ENCODE peak calls at places on chromosomes 1 and 21, in seven cellular contexts. One of them, this sample, is unnamed.

GRCh38 chr1:194908643-194909042 is 1699.6 kb downstream of the KCNT2 start:
- DNase-seq in GM12878: no peak
- DNase-seq in A549: no peak
- DNase-seq in HepG2: no peak
- DNase-seq in HCT116: no peak
- DNase-seq in K562: no peak
- DNase-seq in SK-N-SH: no peak
- DNase-seq in this sample: no peak

GRCh38 chr1:22494943-22495579 is 43.4 kb downstream of the ZBTB40 start:
- DNase-seq in A549: no peak
- DNase-seq in K562: no peak
- DNase-seq in SK-N-SH: no peak
- DNase-seq in GM12878: no peak
- DNase-seq in HCT116: no peak
- DNase-seq in HepG2: no peak
- DNase-seq in this sample: no peak

GRCh38 chr1:60213253-60213652 is 139.7 kb upstream of the C1orf87 start:
- DNase-seq in HepG2: no peak
- DNase-seq in GM12878: no peak
- DNase-seq in HCT116: no peak
- DNase-seq in SK-N-SH: no peak
- DNase-seq in K562: no peak
- DNase-seq in A549: no peak
- DNase-seq in this sample: peak

GRCh38 chr1:15620155-15620545 is 2.9 kb downstream of the DDI2 start:
- DNase-seq in K562: peak
- DNase-seq in A549: peak
- DNase-seq in SK-N-SH: no peak
- DNase-seq in HepG2: no peak
- DNase-seq in HCT116: no peak
- DNase-seq in GM12878: no peak
- DNase-seq in this sample: no peak

GRCh38 chr1:241163363-241163762 is 193.6 kb downstream of the RGS7 start:
- DNase-seq in SK-N-SH: no peak
- DNase-seq in A549: no peak
- DNase-seq in HCT116: no peak
- DNase-seq in HepG2: no peak
- DNase-seq in K562: no peak
- DNase-seq in GM12878: no peak
- DNase-seq in this sample: peak

GRCh38 chr1:33986389-33987095 is 122.7 kb downstream of the HMGB4 start:
- DNase-seq in SK-N-SH: no peak
- DNase-seq in GM12878: no peak
- DNase-seq in HepG2: no peak
- DNase-seq in K562: no peak
- DNase-seq in HCT116: no peak
- DNase-seq in A549: no peak
- DNase-seq in this sample: no peak

GRCh38 chr1:164058192-164058591 is 500.8 kb upstream of the PBX1 start:
- DNase-seq in HepG2: no peak
- DNase-seq in HCT116: no peak
- DNase-seq in K562: no peak
- DNase-seq in SK-N-SH: no peak
- DNase-seq in A549: peak
- DNase-seq in GM12878: no peak
- DNase-seq in this sample: no peak

GRCh38 chr1:86640161-86640560 is 64.2 kb upstream of the SH3GLB1 start:
- DNase-seq in SK-N-SH: no peak
- DNase-seq in GM12878: no peak
- DNase-seq in HepG2: no peak
- DNase-seq in K562: no peak
- DNase-seq in A549: no peak
- DNase-seq in HCT116: no peak
- DNase-seq in this sample: no peak

GRCh38 chr1:212211371-212211770 is 73.8 kb upstream of the PPP2R5A start:
- DNase-seq in HCT116: no peak
- DNase-seq in GM12878: no peak
- DNase-seq in HepG2: no peak
- DNase-seq in SK-N-SH: no peak
- DNase-seq in A549: no peak
- DNase-seq in K562: no peak
- DNase-seq in this sample: no peak

GRCh38 chr1:11984121-11984520 is 3.9 kb downstream of the MFN2 start:
- DNase-seq in A549: no peak
- DNase-seq in K562: no peak
- DNase-seq in GM12878: no peak
- DNase-seq in HepG2: no peak
- DNase-seq in HCT116: no peak
- DNase-seq in SK-N-SH: no peak
- DNase-seq in this sample: no peak

GRCh38 chr1:184567648-184568047 is 180.8 kb downstream of the C1orf21 start:
- DNase-seq in K562: no peak
- DNase-seq in SK-N-SH: no peak
- DNase-seq in A549: no peak
- DNase-seq in HepG2: no peak
- DNase-seq in HCT116: no peak
- DNase-seq in GM12878: no peak
- DNase-seq in this sample: no peak

GRCh38 chr21:31418355-31419001 is 74.4 kb upstream of the TIAM1 start:
- DNase-seq in HepG2: no peak
- DNase-seq in A549: no peak
- DNase-seq in K562: no peak
- DNase-seq in GM12878: no peak
- DNase-seq in SK-N-SH: no peak
- DNase-seq in HCT116: no peak
- DNase-seq in this sample: no peak

GRCh38 chr1:183578846-183579245 is 11.4 kb downstream of the NCF2 start:
- DNase-seq in K562: no peak
- DNase-seq in A549: no peak
- DNase-seq in HepG2: no peak
- DNase-seq in HCT116: no peak
- DNase-seq in SK-N-SH: no peak
- DNase-seq in GM12878: no peak
- DNase-seq in this sample: no peak

GRCh38 chr1:2391034-2391384 is 345 bp downstream of the MORN1 start:
- DNase-seq in SK-N-SH: peak
- DNase-seq in HCT116: no peak
- DNase-seq in GM12878: no peak
- DNase-seq in K562: peak
- DNase-seq in HepG2: no peak
- DNase-seq in A549: no peak
- DNase-seq in this sample: peak

GRCh38 chr1:155940531-155940992 is 876 bp upstream of the RXFP4 start:
- DNase-seq in SK-N-SH: peak
- DNase-seq in GM12878: no peak
- DNase-seq in K562: no peak
- DNase-seq in HepG2: peak
- DNase-seq in A549: peak
- DNase-seq in HCT116: no peak
- DNase-seq in this sample: no peak

GRCh38 chr1:157203166-157203565 is 65.0 kb upstream of the ETV3 start:
- DNase-seq in K562: no peak
- DNase-seq in GM12878: no peak
- DNase-seq in A549: no peak
- DNase-seq in SK-N-SH: no peak
- DNase-seq in HepG2: peak
- DNase-seq in HCT116: no peak
- DNase-seq in this sample: no peak

GRCh38 chr1:42189931-42190853 is 25.6 kb upstream of the GUCA2A start:
- DNase-seq in A549: no peak
- DNase-seq in GM12878: no peak
- DNase-seq in HCT116: no peak
- DNase-seq in K562: no peak
- DNase-seq in SK-N-SH: no peak
- DNase-seq in HepG2: no peak
- DNase-seq in this sample: no peak

GRCh38 chr21:44931137-44931500 is 8.7 kb upstream of the SLX9 start:
- DNase-seq in K562: no peak
- DNase-seq in GM12878: no peak
- DNase-seq in A549: no peak
- DNase-seq in SK-N-SH: peak
- DNase-seq in HCT116: no peak
- DNase-seq in HepG2: no peak
- DNase-seq in this sample: peak

GRCh38 chr21:35043549-35043948 is 5.6 kb downstream of the RUNX1 start:
- DNase-seq in A549: no peak
- DNase-seq in SK-N-SH: no peak
- DNase-seq in HCT116: no peak
- DNase-seq in HepG2: no peak
- DNase-seq in GM12878: no peak
- DNase-seq in K562: no peak
- DNase-seq in this sample: no peak

GRCh38 chr1:204443871-204444581 is 32.4 kb upstream of the PPP1R15B start:
- DNase-seq in A549: no peak
- DNase-seq in HepG2: no peak
- DNase-seq in GM12878: no peak
- DNase-seq in SK-N-SH: no peak
- DNase-seq in HCT116: no peak
- DNase-seq in K562: peak
- DNase-seq in this sample: no peak

GRCh38 chr1:5597991-5598823 is 394.0 kb downstream of the NPHP4 start:
- DNase-seq in SK-N-SH: peak
- DNase-seq in GM12878: no peak
- DNase-seq in HCT116: no peak
- DNase-seq in HepG2: peak
- DNase-seq in A549: peak
- DNase-seq in K562: no peak
- DNase-seq in this sample: no peak

GRCh38 chr1:17676387-17677060 is 78.6 kb upstream of the ACTL8 start:
- DNase-seq in K562: no peak
- DNase-seq in SK-N-SH: no peak
- DNase-seq in GM12878: no peak
- DNase-seq in HepG2: no peak
- DNase-seq in HCT116: no peak
- DNase-seq in A549: no peak
- DNase-seq in this sample: no peak

GRCh38 chr21:46003575-46004007 is 22.0 kb downstream of the COL6A1 start:
- DNase-seq in GM12878: no peak
- DNase-seq in HepG2: no peak
- DNase-seq in HCT116: no peak
- DNase-seq in A549: no peak
- DNase-seq in SK-N-SH: no peak
- DNase-seq in K562: no peak
- DNase-seq in this sample: no peak
- TF ChIP-seq REST in GM12878: no peak
- TF ChIP-seq REST in HepG2: no peak
- TF ChIP-seq REST in HCT116: no peak
- TF ChIP-seq REST in A549: no peak
- TF ChIP-seq REST in SK-N-SH: no peak
- TF ChIP-seq REST in K562: no peak
- TF ChIP-seq REST in this sample: no peak

GRCh38 chr21:37863842-37864241 is 52.4 kb downstream of the KCNJ6 start:
- DNase-seq in A549: no peak
- DNase-seq in HepG2: no peak
- DNase-seq in GM12878: no peak
- DNase-seq in SK-N-SH: no peak
- DNase-seq in HCT116: no peak
- DNase-seq in K562: peak
- DNase-seq in this sample: no peak
- TF ChIP-seq REST in A549: no peak
- TF ChIP-seq REST in HepG2: no peak
- TF ChIP-seq REST in GM12878: no peak
- TF ChIP-seq REST in SK-N-SH: no peak
- TF ChIP-seq REST in HCT116: no peak
- TF ChIP-seq REST in K562: no peak
- TF ChIP-seq REST in this sample: no peak

DNA sequence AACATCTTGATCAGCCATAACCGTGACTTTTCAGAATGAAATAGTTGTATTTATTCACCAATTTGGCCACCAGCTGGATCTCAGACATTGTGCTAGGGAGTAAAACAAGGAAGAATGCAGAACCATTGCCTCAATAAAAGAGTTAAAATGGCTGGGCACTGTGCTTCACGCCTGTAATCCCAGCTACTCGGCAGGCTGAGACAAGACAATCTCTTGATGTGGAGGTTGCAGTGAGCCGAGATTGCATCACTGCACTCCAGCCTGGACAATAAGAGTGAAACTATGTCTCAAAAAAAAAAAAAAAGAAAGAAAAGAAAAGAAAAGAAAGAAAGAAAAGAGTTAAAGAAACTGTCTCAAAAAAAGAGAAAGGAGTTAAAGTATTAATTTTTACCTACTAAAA is 199.5 kb downstream of the TPR start:
- DNase-seq in GM12878: no peak
- DNase-seq in SK-N-SH: no peak
- DNase-seq in K562: no peak
- DNase-seq in HepG2: no peak
- DNase-seq in HCT116: no peak
- DNase-seq in A549: no peak
- DNase-seq in this sample: no peak
- TF ChIP-seq REST in GM12878: no peak
- TF ChIP-seq REST in SK-N-SH: no peak
- TF ChIP-seq REST in K562: no peak
- TF ChIP-seq REST in HepG2: no peak
- TF ChIP-seq REST in HCT116: no peak
- TF ChIP-seq REST in A549: no peak
- TF ChIP-seq REST in this sample: no peak

GRCh38 chr21:43855955-43856354 is 9.1 kb upstream of the AGPAT3 start:
- DNase-seq in A549: no peak
- DNase-seq in GM12878: no peak
- DNase-seq in HepG2: no peak
- DNase-seq in SK-N-SH: no peak
- DNase-seq in HCT116: no peak
- DNase-seq in K562: no peak
- DNase-seq in this sample: no peak

GRCh38 chr21:43864313-43864805 is 664 bp upstream of the AGPAT3 start:
- DNase-seq in HCT116: peak
- DNase-seq in K562: peak
- DNase-seq in SK-N-SH: peak
- DNase-seq in HepG2: no peak
- DNase-seq in A549: peak
- DNase-seq in GM12878: no peak
- DNase-seq in this sample: peak

GRCh38 chr21:43858806-43859648 is 6.0 kb upstream of the AGPAT3 start:
- DNase-seq in K562: peak
- DNase-seq in HepG2: peak
- DNase-seq in SK-N-SH: no peak
- DNase-seq in A549: no peak
- DNase-seq in GM12878: no peak
- DNase-seq in HCT116: no peak
- DNase-seq in this sample: peak

GRCh38 chr21:43861716-43862115 is 3.3 kb upstream of the AGPAT3 start:
- DNase-seq in SK-N-SH: no peak
- DNase-seq in HCT116: no peak
- DNase-seq in K562: no peak
- DNase-seq in GM12878: no peak
- DNase-seq in HepG2: no peak
- DNase-seq in A549: no peak
- DNase-seq in this sample: no peak

DNA sequence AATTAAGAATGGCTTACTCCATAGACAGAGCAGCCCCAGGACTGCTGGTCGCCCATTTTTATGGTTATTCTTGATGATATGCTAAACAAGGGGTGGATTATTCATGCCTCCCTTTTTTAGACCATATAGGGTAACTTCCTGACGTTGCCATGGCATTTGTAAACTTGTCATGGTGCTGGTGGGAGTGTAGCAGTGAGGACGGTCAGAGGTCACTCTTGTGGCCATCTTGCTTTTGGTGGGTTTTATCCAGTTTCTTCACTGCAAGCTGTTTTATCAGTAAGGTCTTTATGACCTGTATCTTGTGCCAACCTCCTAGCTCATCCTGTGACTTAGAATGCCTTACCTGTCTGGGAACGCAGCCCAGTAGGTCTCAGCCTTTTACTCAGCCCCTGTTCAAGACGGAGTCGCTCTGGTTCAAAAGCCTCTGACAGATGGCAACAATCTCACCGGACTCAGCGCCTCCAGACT is 5.2 kb upstream of the AGPAT3 start:
- DNase-seq in HepG2: no peak
- DNase-seq in K562: peak
- DNase-seq in GM12878: no peak
- DNase-seq in SK-N-SH: no peak
- DNase-seq in A549: no peak
- DNase-seq in HCT116: no peak
- DNase-seq in this sample: no peak
- TF ChIP-seq REST in HepG2: no peak
- TF ChIP-seq REST in K562: no peak
- TF ChIP-seq REST in GM12878: no peak
- TF ChIP-seq REST in SK-N-SH: no peak
- TF ChIP-seq REST in A549: no peak
- TF ChIP-seq REST in HCT116: no peak
- TF ChIP-seq REST in this sample: no peak